ENCODE peak calls at places on chromosome 3, in nine cellular contexts. One of them, this sample, is unnamed.
A peak's percentile ranks its signal among the peaks of the same experiment; 100 is the strongest.

GRCh38 chr3:133578548-133579191 is 5.2 kb downstream of the CDV3 start:
- DNase-seq in BJ: no peak
- DNase-seq in brain microvascular endothelial cell: no peak
- DNase-seq in keratinocyte: no peak
- DNase-seq in GM13977: no peak
- DNase-seq in cardiac fibroblast: peak; percentile 57
- DNase-seq in CD4-positive, alpha-beta T cell: no peak
- DNase-seq in DND-41: no peak
- DNase-seq in retinal pigment epithelial cell: no peak
- DNase-seq in this sample: peak; percentile 51

GRCh38 chr3:197117107-197117506 is 87.5 kb upstream of the MELTF start:
- DNase-seq in cardiac fibroblast: peak; percentile 22
- DNase-seq in BJ: no peak
- DNase-seq in retinal pigment epithelial cell: no peak
- DNase-seq in DND-41: no peak
- DNase-seq in brain microvascular endothelial cell: no peak
- DNase-seq in keratinocyte: no peak
- DNase-seq in CD4-positive, alpha-beta T cell: no peak
- DNase-seq in GM13977: no peak
- DNase-seq in this sample: no peak

GRCh38 chr3:64460877-64461276 is 226.9 kb downstream of the ADAMTS9 start:
- DNase-seq in retinal pigment epithelial cell: no peak
- DNase-seq in GM13977: no peak
- DNase-seq in BJ: peak; percentile 76
- DNase-seq in DND-41: no peak
- DNase-seq in keratinocyte: no peak
- DNase-seq in CD4-positive, alpha-beta T cell: no peak
- DNase-seq in cardiac fibroblast: peak; percentile 76
- DNase-seq in brain microvascular endothelial cell: peak; percentile 96
- DNase-seq in this sample: no peak

GRCh38 chr3:43181202-43181910 is 75.5 kb upstream of the POMGNT2 start:
- DNase-seq in retinal pigment epithelial cell: no peak
- DNase-seq in BJ: no peak
- DNase-seq in keratinocyte: peak; percentile 89
- DNase-seq in GM13977: peak; percentile 20
- DNase-seq in cardiac fibroblast: no peak
- DNase-seq in DND-41: no peak
- DNase-seq in brain microvascular endothelial cell: no peak
- DNase-seq in CD4-positive, alpha-beta T cell: peak; percentile 38
- DNase-seq in this sample: peak; percentile 45

GRCh38 chr3:52246264-52246620 is 683 bp downstream of the PPM1M start:
- DNase-seq in BJ: no peak
- DNase-seq in cardiac fibroblast: no peak
- DNase-seq in keratinocyte: no peak
- DNase-seq in CD4-positive, alpha-beta T cell: no peak
- DNase-seq in GM13977: peak; percentile 44
- DNase-seq in brain microvascular endothelial cell: no peak
- DNase-seq in retinal pigment epithelial cell: no peak
- DNase-seq in DND-41: no peak
- DNase-seq in this sample: no peak

GRCh38 chr3:64908292-64908691 is 220.5 kb upstream of the ADAMTS9 start:
- DNase-seq in GM13977: no peak
- DNase-seq in cardiac fibroblast: peak; percentile 51
- DNase-seq in keratinocyte: no peak
- DNase-seq in CD4-positive, alpha-beta T cell: no peak
- DNase-seq in brain microvascular endothelial cell: peak; percentile 27
- DNase-seq in BJ: no peak
- DNase-seq in DND-41: no peak
- DNase-seq in retinal pigment epithelial cell: no peak
- DNase-seq in this sample: peak; percentile 43

GRCh38 chr3:52052831-52053306 is 3.5 kb downstream of the DUSP7 start:
- DNase-seq in CD4-positive, alpha-beta T cell: peak; percentile 34
- DNase-seq in DND-41: no peak
- DNase-seq in cardiac fibroblast: peak; percentile 84
- DNase-seq in BJ: peak; percentile 31
- DNase-seq in GM13977: peak; percentile 46
- DNase-seq in brain microvascular endothelial cell: peak; percentile 75
- DNase-seq in retinal pigment epithelial cell: peak; percentile 43
- DNase-seq in keratinocyte: no peak
- DNase-seq in this sample: no peak

GRCh38 chr3:185847506-185847905 is 22.7 kb upstream of the IGF2BP2 start:
- DNase-seq in keratinocyte: no peak
- DNase-seq in GM13977: no peak
- DNase-seq in DND-41: no peak
- DNase-seq in CD4-positive, alpha-beta T cell: no peak
- DNase-seq in brain microvascular endothelial cell: no peak
- DNase-seq in retinal pigment epithelial cell: no peak
- DNase-seq in cardiac fibroblast: peak; percentile 12
- DNase-seq in BJ: no peak
- DNase-seq in this sample: no peak

GRCh38 chr3:120450914-120451669 is at the start of gene FSTL1:
- DNase-seq in retinal pigment epithelial cell: no peak
- DNase-seq in cardiac fibroblast: peak; percentile 70
- DNase-seq in BJ: no peak
- DNase-seq in DND-41: no peak
- DNase-seq in brain microvascular endothelial cell: no peak
- DNase-seq in GM13977: no peak
- DNase-seq in CD4-positive, alpha-beta T cell: no peak
- DNase-seq in keratinocyte: no peak
- DNase-seq in this sample: no peak

GRCh38 chr3:112134335-112135124 is 1.5 kb upstream of the GCSAM start:
- DNase-seq in retinal pigment epithelial cell: no peak
- DNase-seq in BJ: no peak
- DNase-seq in cardiac fibroblast: peak; percentile 14
- DNase-seq in GM13977: no peak
- DNase-seq in CD4-positive, alpha-beta T cell: no peak
- DNase-seq in DND-41: no peak
- DNase-seq in brain microvascular endothelial cell: no peak
- DNase-seq in keratinocyte: no peak
- DNase-seq in this sample: no peak

GRCh38 chr3:52054689-52055511 is 1.5 kb downstream of the DUSP7 start:
- DNase-seq in BJ: no peak
- DNase-seq in keratinocyte: no peak
- DNase-seq in brain microvascular endothelial cell: no peak
- DNase-seq in CD4-positive, alpha-beta T cell: no peak
- DNase-seq in GM13977: no peak
- DNase-seq in DND-41: peak; percentile 33
- DNase-seq in retinal pigment epithelial cell: no peak
- DNase-seq in cardiac fibroblast: no peak
- DNase-seq in this sample: no peak

GRCh38 chr3:67875338-67875737 is 220.9 kb upstream of the SUCLG2 start:
- DNase-seq in retinal pigment epithelial cell: no peak
- DNase-seq in DND-41: no peak
- DNase-seq in brain microvascular endothelial cell: no peak
- DNase-seq in GM13977: no peak
- DNase-seq in CD4-positive, alpha-beta T cell: no peak
- DNase-seq in cardiac fibroblast: peak; percentile 22
- DNase-seq in BJ: no peak
- DNase-seq in keratinocyte: no peak
- DNase-seq in this sample: peak; percentile 8

GRCh38 chr3:53817809-53818208 is 28.4 kb downstream of the CHDH start:
- DNase-seq in GM13977: no peak
- DNase-seq in BJ: no peak
- DNase-seq in CD4-positive, alpha-beta T cell: no peak
- DNase-seq in cardiac fibroblast: no peak
- DNase-seq in DND-41: peak; percentile 71
- DNase-seq in brain microvascular endothelial cell: no peak
- DNase-seq in keratinocyte: no peak
- DNase-seq in retinal pigment epithelial cell: no peak
- DNase-seq in this sample: no peak

GRCh38 chr3:114565201-114565600 is 271.4 kb downstream of the TIGIT start:
- DNase-seq in BJ: no peak
- DNase-seq in brain microvascular endothelial cell: no peak
- DNase-seq in DND-41: no peak
- DNase-seq in cardiac fibroblast: no peak
- DNase-seq in keratinocyte: no peak
- DNase-seq in GM13977: no peak
- DNase-seq in CD4-positive, alpha-beta T cell: no peak
- DNase-seq in retinal pigment epithelial cell: no peak
- DNase-seq in this sample: no peak

GRCh38 chr3:13347390-13347966 is 72.6 kb downstream of the NUP210 start:
- DNase-seq in DND-41: peak; percentile 83
- DNase-seq in cardiac fibroblast: no peak
- DNase-seq in CD4-positive, alpha-beta T cell: no peak
- DNase-seq in GM13977: no peak
- DNase-seq in BJ: no peak
- DNase-seq in keratinocyte: no peak
- DNase-seq in retinal pigment epithelial cell: no peak
- DNase-seq in brain microvascular endothelial cell: peak; percentile 53
- DNase-seq in this sample: no peak

GRCh38 chr3:115248274-115248673 is 101.2 kb upstream of the ZBTB20 start:
- DNase-seq in cardiac fibroblast: peak; percentile 52
- DNase-seq in GM13977: no peak
- DNase-seq in brain microvascular endothelial cell: no peak
- DNase-seq in CD4-positive, alpha-beta T cell: no peak
- DNase-seq in BJ: no peak
- DNase-seq in DND-41: no peak
- DNase-seq in keratinocyte: no peak
- DNase-seq in retinal pigment epithelial cell: no peak
- DNase-seq in this sample: no peak

GRCh38 chr3:186683996-186684395 is 18.2 kb downstream of the HRG start:
- DNase-seq in keratinocyte: no peak
- DNase-seq in CD4-positive, alpha-beta T cell: no peak
- DNase-seq in DND-41: no peak
- DNase-seq in retinal pigment epithelial cell: no peak
- DNase-seq in brain microvascular endothelial cell: no peak
- DNase-seq in cardiac fibroblast: no peak
- DNase-seq in GM13977: no peak
- DNase-seq in BJ: no peak
- DNase-seq in this sample: no peak

GRCh38 chr3:170117134-170117533 is 64.4 kb downstream of the PHC3 start:
- DNase-seq in keratinocyte: no peak
- DNase-seq in CD4-positive, alpha-beta T cell: no peak
- DNase-seq in retinal pigment epithelial cell: no peak
- DNase-seq in BJ: no peak
- DNase-seq in brain microvascular endothelial cell: peak; percentile 9
- DNase-seq in cardiac fibroblast: peak; percentile 29
- DNase-seq in DND-41: no peak
- DNase-seq in GM13977: no peak
- DNase-seq in this sample: no peak
- TF ChIP-seq CTCF in keratinocyte: peak; percentile 10
- TF ChIP-seq CTCF in CD4-positive, alpha-beta T cell: no peak
- TF ChIP-seq CTCF in retinal pigment epithelial cell: peak; percentile 43
- TF ChIP-seq CTCF in BJ: peak; percentile 31
- TF ChIP-seq CTCF in brain microvascular endothelial cell: peak; percentile 60
- TF ChIP-seq CTCF in cardiac fibroblast: peak; percentile 45
- TF ChIP-seq CTCF in DND-41: peak; percentile 26
- TF ChIP-seq CTCF in GM13977: no peak
- TF ChIP-seq CTCF in this sample: no peak

DNA sequence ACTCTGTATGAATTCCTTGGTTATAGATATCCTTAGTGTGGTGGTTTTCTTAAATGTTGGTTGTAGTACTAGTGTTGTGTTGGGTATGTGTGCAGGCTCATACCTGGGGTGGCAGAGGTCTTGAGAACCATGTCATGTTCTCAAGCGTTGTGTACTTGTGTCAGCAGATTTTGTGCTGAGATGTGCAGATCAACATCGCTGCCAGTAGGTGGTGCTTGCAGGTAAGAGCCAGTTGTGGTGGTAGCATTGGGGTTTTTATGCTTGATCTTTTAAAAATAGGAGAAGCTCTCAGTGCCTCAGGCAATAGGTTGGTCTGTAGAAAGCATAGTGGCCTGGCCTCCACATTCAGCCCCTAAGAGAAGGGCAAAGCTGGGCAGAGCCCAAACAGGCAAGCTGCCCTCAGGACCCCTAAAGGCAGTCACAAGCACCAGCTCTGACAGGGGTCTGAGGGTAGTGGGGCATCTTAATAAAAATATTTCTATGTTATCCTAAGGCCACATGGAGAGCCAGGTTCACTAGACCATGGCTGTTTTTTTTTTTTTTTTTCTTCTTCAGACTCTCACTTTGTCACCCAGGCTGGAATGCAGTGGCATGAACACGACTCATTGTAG is 164.0 kb downstream of the IL20RB start:
- DNase-seq in cardiac fibroblast: peak; percentile 63
- DNase-seq in GM13977: peak; percentile 47
- DNase-seq in keratinocyte: peak; percentile 26
- DNase-seq in BJ: no peak
- DNase-seq in CD4-positive, alpha-beta T cell: no peak
- DNase-seq in brain microvascular endothelial cell: peak; percentile 37
- DNase-seq in DND-41: peak; percentile 49
- DNase-seq in retinal pigment epithelial cell: peak; percentile 4
- DNase-seq in this sample: peak; percentile 65
- TF ChIP-seq CTCF in cardiac fibroblast: peak; percentile 74
- TF ChIP-seq CTCF in GM13977: peak; percentile 80
- TF ChIP-seq CTCF in keratinocyte: peak; percentile 83
- TF ChIP-seq CTCF in BJ: peak; percentile 69
- TF ChIP-seq CTCF in CD4-positive, alpha-beta T cell: peak; percentile 29
- TF ChIP-seq CTCF in brain microvascular endothelial cell: peak; percentile 78
- TF ChIP-seq CTCF in DND-41: peak; percentile 82
- TF ChIP-seq CTCF in retinal pigment epithelial cell: peak; percentile 80
- TF ChIP-seq CTCF in this sample: peak; percentile 85

DNA sequence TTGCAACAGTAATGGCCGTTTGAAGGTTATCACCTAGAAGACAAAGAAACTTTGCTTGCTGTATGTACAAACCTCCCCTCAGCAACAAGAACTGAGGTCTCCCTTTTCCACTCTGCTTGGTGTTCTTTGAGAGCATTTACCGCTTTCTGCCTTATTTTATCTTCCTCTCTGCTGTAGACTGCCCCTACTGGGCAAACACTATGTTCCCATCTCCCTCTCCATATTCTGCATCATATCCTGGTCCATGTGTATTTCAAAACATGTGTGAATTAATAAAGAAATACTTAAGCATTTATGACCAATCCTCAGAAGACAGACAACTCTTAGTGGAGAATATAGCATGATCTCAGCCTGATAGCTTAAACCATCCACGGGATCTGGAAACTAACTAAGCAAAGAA is 64.4 kb downstream of the ATP13A5 start:
- DNase-seq in retinal pigment epithelial cell: no peak
- DNase-seq in CD4-positive, alpha-beta T cell: no peak
- DNase-seq in keratinocyte: no peak
- DNase-seq in GM13977: no peak
- DNase-seq in brain microvascular endothelial cell: no peak
- DNase-seq in cardiac fibroblast: no peak
- DNase-seq in DND-41: no peak
- DNase-seq in BJ: no peak
- DNase-seq in this sample: no peak
- TF ChIP-seq CTCF in retinal pigment epithelial cell: peak; percentile 34
- TF ChIP-seq CTCF in CD4-positive, alpha-beta T cell: no peak
- TF ChIP-seq CTCF in keratinocyte: no peak
- TF ChIP-seq CTCF in GM13977: no peak
- TF ChIP-seq CTCF in brain microvascular endothelial cell: peak; percentile 19
- TF ChIP-seq CTCF in cardiac fibroblast: no peak
- TF ChIP-seq CTCF in DND-41: peak; percentile 16
- TF ChIP-seq CTCF in BJ: no peak
- TF ChIP-seq CTCF in this sample: no peak

GRCh38 chr3:129016366-129016724 is 15.2 kb downstream of the EFCC1 start:
- DNase-seq in CD4-positive, alpha-beta T cell: peak; percentile 56
- DNase-seq in cardiac fibroblast: no peak
- DNase-seq in GM13977: no peak
- DNase-seq in brain microvascular endothelial cell: no peak
- DNase-seq in keratinocyte: no peak
- DNase-seq in BJ: no peak
- DNase-seq in retinal pigment epithelial cell: no peak
- DNase-seq in DND-41: peak; percentile 72
- DNase-seq in this sample: peak; percentile 79
- TF ChIP-seq CTCF in CD4-positive, alpha-beta T cell: peak; percentile 26
- TF ChIP-seq CTCF in cardiac fibroblast: no peak
- TF ChIP-seq CTCF in GM13977: no peak
- TF ChIP-seq CTCF in brain microvascular endothelial cell: no peak
- TF ChIP-seq CTCF in keratinocyte: peak; percentile 45
- TF ChIP-seq CTCF in BJ: no peak
- TF ChIP-seq CTCF in retinal pigment epithelial cell: peak; percentile 10
- TF ChIP-seq CTCF in DND-41: peak; percentile 52
- TF ChIP-seq CTCF in this sample: peak; percentile 12

This sample was measured in Calu3.